ENCODE peak calls at places on chromosomes 2 and 18, in five cellular contexts. P is D341Med, S is COR-L47, N is HS-27A, L is GM12892. O is an unnamed sample.

GRCh38 chr2:213157242-213157641 is 5.8 kb upstream of the IKZF2 start:
- DNase-seq in P (no peak), L (no peak), S (no peak), N (no peak), O (no peak)

GRCh38 chr2:27807476-27807875 is 36.0 kb downstream of the MRPL33 start:
- DNase-seq in N (no peak), L (no peak), S (peak; percentile 36), P (peak; percentile 51), O (no peak)

GRCh38 chr2:16151651-16152050 is 211.3 kb downstream of the MYCN start:
- DNase-seq in N (no peak), P (no peak), L (no peak), S (no peak), O (no peak)

GRCh38 chr2:98847853-98848252 is 88.2 kb downstream of the CRACDL start:
- DNase-seq in L (no peak), S (no peak), N (no peak), P (no peak), O (no peak)

GRCh38 chr2:74587664-74588277 is 33.3 kb downstream of the DOK1 start:
- DNase-seq in N (no peak), S (peak; percentile 38), P (peak; percentile 75), L (peak; percentile 43), O (peak; percentile 64)

GRCh38 chr2:58870704-58871103 is 629.6 kb upstream of the FANCL start:
- DNase-seq in P (no peak), N (no peak), L (no peak), S (no peak), O (no peak)

GRCh38 chr18:49849331-49850217 is 36.2 kb upstream of the ACAA2 start:
- DNase-seq in P (no peak), L (no peak), N (peak; percentile 82), S (peak; percentile 99), O (no peak)

GRCh38 chr2:152046940-152047339 is 51.9 kb downstream of the CACNB4 start:
- DNase-seq in L (no peak), S (no peak), P (no peak), N (no peak), O (no peak)